ENCODE peak calls at places on chromosomes 13 and 19, in ten cellular contexts. One of them, this sample, is unnamed.

GRCh38 chr19:956747-957451 is 27.2 kb upstream of the WDR18 start:
- DNase-seq in T-helper 2 cell: no peak
- DNase-seq in cardiac muscle cell: peak
- DNase-seq in activated CD8-positive, alpha-beta T cell treated with anti-CD3 and anti-CD28 coated beads, Interleukin-2, amount 10 ng/mL, durations not matched to agents 7 days and 5 days: no peak
- DNase-seq in ovary: peak
- DNase-seq in left lobe of liver: no peak
- DNase-seq in thoracic aorta: no peak
- DNase-seq in stimulated activated CD8-positive, alpha-beta memory T cell treated with anti-CD3 and anti-CD28 coated beads, Interleukin-4, amount 100 ng/mL, for 4 hours: no peak
- DNase-seq in stimulated activated CD4-positive, alpha-beta T cell treated with anti-CD3 and anti-CD28 coated beads, Interleukin-1b, Interleukin-23, amount 100 ng/mL, for 24 hours: no peak
- DNase-seq in T-helper 17 cell: no peak
- DNase-seq in this sample: no peak

GRCh38 chr19:53942001-53942786 is 20.5 kb upstream of the CACNG8 start:
- DNase-seq in stimulated activated CD4-positive, alpha-beta T cell treated with anti-CD3 and anti-CD28 coated beads, Interleukin-1b, Interleukin-23, amount 100 ng/mL, for 24 hours: no peak
- DNase-seq in stimulated activated CD8-positive, alpha-beta memory T cell treated with anti-CD3 and anti-CD28 coated beads, Interleukin-4, amount 100 ng/mL, for 4 hours: no peak
- DNase-seq in T-helper 17 cell: no peak
- DNase-seq in ovary: no peak
- DNase-seq in left lobe of liver: no peak
- DNase-seq in cardiac muscle cell: peak
- DNase-seq in T-helper 2 cell: no peak
- DNase-seq in activated CD8-positive, alpha-beta T cell treated with anti-CD3 and anti-CD28 coated beads, Interleukin-2, amount 10 ng/mL, durations not matched to agents 7 days and 5 days: peak
- DNase-seq in thoracic aorta: no peak
- DNase-seq in this sample: no peak

GRCh38 chr19:57708641-57709354 is at the start of gene ZNF154:
- DNase-seq in stimulated activated CD8-positive, alpha-beta memory T cell treated with anti-CD3 and anti-CD28 coated beads, Interleukin-4, amount 100 ng/mL, for 4 hours: no peak
- DNase-seq in ovary: peak
- DNase-seq in T-helper 17 cell: peak
- DNase-seq in stimulated activated CD4-positive, alpha-beta T cell treated with anti-CD3 and anti-CD28 coated beads, Interleukin-1b, Interleukin-23, amount 100 ng/mL, for 24 hours: no peak
- DNase-seq in cardiac muscle cell: peak
- DNase-seq in thoracic aorta: no peak
- DNase-seq in T-helper 2 cell: peak
- DNase-seq in left lobe of liver: peak
- DNase-seq in activated CD8-positive, alpha-beta T cell treated with anti-CD3 and anti-CD28 coated beads, Interleukin-2, amount 10 ng/mL, durations not matched to agents 7 days and 5 days: peak
- DNase-seq in this sample: no peak

GRCh38 chr13:23928985-23929384 is 31.7 kb upstream of the C1QTNF9B start:
- DNase-seq in stimulated activated CD4-positive, alpha-beta T cell treated with anti-CD3 and anti-CD28 coated beads, Interleukin-1b, Interleukin-23, amount 100 ng/mL, for 24 hours: no peak
- DNase-seq in left lobe of liver: no peak
- DNase-seq in thoracic aorta: no peak
- DNase-seq in ovary: no peak
- DNase-seq in activated CD8-positive, alpha-beta T cell treated with anti-CD3 and anti-CD28 coated beads, Interleukin-2, amount 10 ng/mL, durations not matched to agents 7 days and 5 days: no peak
- DNase-seq in T-helper 2 cell: no peak
- DNase-seq in cardiac muscle cell: no peak
- DNase-seq in T-helper 17 cell: no peak
- DNase-seq in stimulated activated CD8-positive, alpha-beta memory T cell treated with anti-CD3 and anti-CD28 coated beads, Interleukin-4, amount 100 ng/mL, for 4 hours: no peak
- DNase-seq in this sample: no peak

GRCh38 chr13:110965038-110965754 is 50.3 kb upstream of the ANKRD10 start:
- DNase-seq in ovary: no peak
- DNase-seq in activated CD8-positive, alpha-beta T cell treated with anti-CD3 and anti-CD28 coated beads, Interleukin-2, amount 10 ng/mL, durations not matched to agents 7 days and 5 days: peak
- DNase-seq in T-helper 2 cell: no peak
- DNase-seq in left lobe of liver: no peak
- DNase-seq in cardiac muscle cell: no peak
- DNase-seq in T-helper 17 cell: no peak
- DNase-seq in stimulated activated CD8-positive, alpha-beta memory T cell treated with anti-CD3 and anti-CD28 coated beads, Interleukin-4, amount 100 ng/mL, for 4 hours: no peak
- DNase-seq in thoracic aorta: no peak
- DNase-seq in stimulated activated CD4-positive, alpha-beta T cell treated with anti-CD3 and anti-CD28 coated beads, Interleukin-1b, Interleukin-23, amount 100 ng/mL, for 24 hours: no peak
- DNase-seq in this sample: no peak

GRCh38 chr19:10961073-10961762 is 388 bp downstream of the SMARCA4 start:
- DNase-seq in ovary: peak
- DNase-seq in stimulated activated CD4-positive, alpha-beta T cell treated with anti-CD3 and anti-CD28 coated beads, Interleukin-1b, Interleukin-23, amount 100 ng/mL, for 24 hours: no peak
- DNase-seq in left lobe of liver: peak
- DNase-seq in cardiac muscle cell: peak
- DNase-seq in T-helper 17 cell: no peak
- DNase-seq in thoracic aorta: no peak
- DNase-seq in stimulated activated CD8-positive, alpha-beta memory T cell treated with anti-CD3 and anti-CD28 coated beads, Interleukin-4, amount 100 ng/mL, for 4 hours: no peak
- DNase-seq in T-helper 2 cell: no peak
- DNase-seq in activated CD8-positive, alpha-beta T cell treated with anti-CD3 and anti-CD28 coated beads, Interleukin-2, amount 10 ng/mL, durations not matched to agents 7 days and 5 days: peak
- DNase-seq in this sample: no peak

GRCh38 chr19:11293468-11294389 is 2.2 kb upstream of the TSPAN16 start:
- DNase-seq in thoracic aorta: peak
- DNase-seq in stimulated activated CD8-positive, alpha-beta memory T cell treated with anti-CD3 and anti-CD28 coated beads, Interleukin-4, amount 100 ng/mL, for 4 hours: peak
- DNase-seq in ovary: peak
- DNase-seq in T-helper 17 cell: peak
- DNase-seq in activated CD8-positive, alpha-beta T cell treated with anti-CD3 and anti-CD28 coated beads, Interleukin-2, amount 10 ng/mL, durations not matched to agents 7 days and 5 days: peak
- DNase-seq in T-helper 2 cell: peak
- DNase-seq in cardiac muscle cell: peak
- DNase-seq in left lobe of liver: peak
- DNase-seq in stimulated activated CD4-positive, alpha-beta T cell treated with anti-CD3 and anti-CD28 coated beads, Interleukin-1b, Interleukin-23, amount 100 ng/mL, for 24 hours: peak
- DNase-seq in this sample: peak

GRCh38 chr13:62626771-62627170 is 1211.1 kb upstream of the PCDH20 start:
- DNase-seq in left lobe of liver: no peak
- DNase-seq in thoracic aorta: no peak
- DNase-seq in T-helper 17 cell: no peak
- DNase-seq in ovary: no peak
- DNase-seq in activated CD8-positive, alpha-beta T cell treated with anti-CD3 and anti-CD28 coated beads, Interleukin-2, amount 10 ng/mL, durations not matched to agents 7 days and 5 days: no peak
- DNase-seq in cardiac muscle cell: no peak
- DNase-seq in stimulated activated CD4-positive, alpha-beta T cell treated with anti-CD3 and anti-CD28 coated beads, Interleukin-1b, Interleukin-23, amount 100 ng/mL, for 24 hours: no peak
- DNase-seq in stimulated activated CD8-positive, alpha-beta memory T cell treated with anti-CD3 and anti-CD28 coated beads, Interleukin-4, amount 100 ng/mL, for 4 hours: no peak
- DNase-seq in T-helper 2 cell: no peak
- DNase-seq in this sample: no peak

This sample was measured in T-helper 9 cell.